ENCODE peak calls at places on chromosomes 7 and 10, in eight cellular contexts. J is stomach, K is vagina, I is nephron progenitor cell, X is cardiac fibroblast, M is left ventricle myocardium inferior, A is PC-9, Y is colonic mucosa. P is an unnamed sample.

GRCh38 chr7:151439855-151440798 is at the start of gene CRYGN:
- DNase-seq in J (no peak), K (no peak), I (peak; percentile 55), X (no peak), M (no peak), A (peak; percentile 37), Y (no peak), P (no peak)

GRCh38 chr10:89207801-89208551 is 859 bp upstream of the CH25H start:
- DNase-seq in J (no peak), K (no peak), I (peak; percentile 52), X (peak; percentile 22), M (peak; percentile 62), A (peak; percentile 17), Y (peak; percentile 31), P (no peak)

GRCh38 chr7:116679495-116679894 is 7.5 kb downstream of the MET start:
- DNase-seq in J (no peak), K (no peak), I (no peak), X (no peak), M (no peak), A (no peak), Y (no peak), P (no peak)

GRCh38 chr7:49322476-49322875 is 398.1 kb downstream of the CDC14C start:
- DNase-seq in J (no peak), K (no peak), I (no peak), X (no peak), M (no peak), A (no peak), Y (no peak), P (no peak)

GRCh38 chr7:76514926-76515325 is 4.6 kb downstream of the UPK3B start:
- DNase-seq in J (no peak), K (no peak), I (no peak), X (no peak), M (no peak), A (no peak), Y (peak; percentile 16), P (no peak)

GRCh38 chr7:115869811-115870210 is 160.8 kb downstream of the TFEC start:
- DNase-seq in J (no peak), K (no peak), I (no peak), X (no peak), M (no peak), A (no peak), Y (no peak), P (no peak)

GRCh38 chr7:117270371-117270770 is 52.5 kb downstream of the WNT2 start:
- DNase-seq in J (no peak), K (peak; percentile 83), I (no peak), X (no peak), M (no peak), A (no peak), Y (no peak), P (no peak)

GRCh38 chr10:52951819-52952218 is 179.2 kb upstream of the MBL2 start:
- DNase-seq in J (peak; percentile 62), K (no peak), I (peak; percentile 75), X (peak; percentile 65), M (peak; percentile 25), A (peak; percentile 45), Y (peak; percentile 79), P (peak; percentile 40)

GRCh38 chr7:32586291-32587221 is 91.3 kb downstream of the AVL9 start:
- DNase-seq in J (no peak), K (no peak), I (no peak), X (peak; percentile 98), M (peak; percentile 54), A (no peak), Y (no peak), P (no peak)

GRCh38 chr10:61992059-61992460 is 90.6 kb downstream of the ARID5B start:
- DNase-seq in J (peak; percentile 45), K (no peak), I (no peak), X (peak; percentile 83), M (no peak), A (no peak), Y (peak; percentile 54), P (no peak)

GRCh38 chr10:12508165-12508564 is 158.8 kb downstream of the CAMK1D start:
- DNase-seq in J (no peak), K (peak; percentile 65), I (no peak), X (no peak), M (no peak), A (no peak), Y (no peak), P (no peak)

GRCh38 chr10:52256832-52257691 is 57.0 kb upstream of the DKK1 start:
- DNase-seq in J (no peak), K (no peak), I (no peak), X (peak; percentile 33), M (no peak), A (peak; percentile 35), Y (no peak), P (peak; percentile 45)

GRCh38 chr10:86182150-86182549 is 184.4 kb downstream of the GRID1 start:
- DNase-seq in J (no peak), K (no peak), I (no peak), X (no peak), M (no peak), A (no peak), Y (no peak), P (no peak)

GRCh38 chr10:86178401-86179142 is 188.0 kb downstream of the GRID1 start:
- DNase-seq in J (no peak), K (no peak), I (peak; percentile 61), X (peak; percentile 3), M (no peak), A (no peak), Y (no peak), P (no peak)

GRCh38 chr10:86179961-86180360 is 186.6 kb downstream of the GRID1 start:
- DNase-seq in J (no peak), K (no peak), I (no peak), X (no peak), M (no peak), A (no peak), Y (no peak), P (no peak)

GRCh38 chr10:86179143-86179505 is 187.5 kb downstream of the GRID1 start:
- DNase-seq in J (no peak), K (no peak), I (no peak), X (no peak), M (no peak), A (no peak), Y (no peak), P (no peak)

DNA sequence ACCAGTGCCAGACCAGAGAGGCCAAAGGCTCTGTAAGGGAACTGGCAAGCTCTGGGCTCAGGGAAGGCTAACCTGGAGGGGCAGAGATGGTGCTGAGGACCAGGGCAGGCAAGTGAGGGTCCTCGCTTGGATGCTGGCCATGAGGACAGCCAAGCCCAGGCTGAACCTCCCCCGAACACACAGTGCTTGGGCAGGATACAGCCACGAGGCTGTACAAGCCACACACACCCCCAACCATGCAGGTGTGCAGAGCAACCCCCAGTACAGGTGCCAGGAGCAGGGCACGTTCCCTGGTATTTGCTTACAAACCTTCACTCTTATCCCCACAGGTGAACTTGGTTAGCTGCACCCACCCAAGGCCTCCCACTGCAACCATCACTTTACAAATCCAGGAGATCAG is 185.7 kb downstream of the GRID1 start:
- DNase-seq in J (no peak), K (no peak), I (no peak), X (no peak), M (no peak), A (no peak), Y (no peak), P (no peak)
- TF ChIP-seq CTCF in J (no peak), K (no peak), I (no peak), X (no peak), M (no peak), A (no peak), Y (no peak), P (no peak)

DNA sequence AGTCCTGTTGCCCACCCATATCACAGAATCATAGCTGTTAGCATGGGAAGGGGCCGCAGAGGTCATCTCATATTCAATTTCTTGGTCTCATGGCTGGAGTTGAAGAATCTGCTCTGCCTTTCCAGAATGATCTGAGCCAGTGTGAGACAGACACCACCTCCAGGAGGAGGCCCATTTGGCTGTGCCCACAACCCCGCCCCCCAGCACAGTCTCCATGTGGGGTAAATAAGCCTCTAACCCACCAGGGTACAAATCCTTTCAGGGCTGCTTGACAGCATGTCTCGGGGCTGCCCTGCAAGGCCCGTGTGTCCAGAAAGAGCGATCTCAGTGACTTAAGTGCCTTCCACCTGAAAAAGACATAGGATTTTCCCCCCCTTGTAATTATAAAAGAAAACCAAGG is 137.5 kb downstream of the DLG5 start:
- DNase-seq in J (no peak), K (no peak), I (no peak), X (no peak), M (no peak), A (no peak), Y (no peak), P (no peak)
- TF ChIP-seq CTCF in J (no peak), K (no peak), I (no peak), X (no peak), M (no peak), A (no peak), Y (no peak), P (no peak)

GRCh38 chr10:3069876-3070275 is 2.5 kb downstream of the PFKP start:
- DNase-seq in J (no peak), K (no peak), I (no peak), X (no peak), M (no peak), A (no peak), Y (no peak), P (no peak)

GRCh38 chr10:3067045-3067858 is at the start of gene PFKP:
- DNase-seq in J (no peak), K (no peak), I (peak; percentile 66), X (peak; percentile 28), M (peak; percentile 50), A (peak; percentile 62), Y (peak; percentile 72), P (no peak)

GRCh38 chr10:3067859-3068179 is 471 bp downstream of the PFKP start:
- DNase-seq in J (no peak), K (no peak), I (no peak), X (no peak), M (no peak), A (no peak), Y (peak; percentile 29), P (no peak)

GRCh38 chr10:3068968-3069737 is 1.8 kb downstream of the PFKP start:
- DNase-seq in J (no peak), K (no peak), I (peak; percentile 58), X (peak; percentile 46), M (no peak), A (no peak), Y (peak; percentile 38), P (no peak)

DNA sequence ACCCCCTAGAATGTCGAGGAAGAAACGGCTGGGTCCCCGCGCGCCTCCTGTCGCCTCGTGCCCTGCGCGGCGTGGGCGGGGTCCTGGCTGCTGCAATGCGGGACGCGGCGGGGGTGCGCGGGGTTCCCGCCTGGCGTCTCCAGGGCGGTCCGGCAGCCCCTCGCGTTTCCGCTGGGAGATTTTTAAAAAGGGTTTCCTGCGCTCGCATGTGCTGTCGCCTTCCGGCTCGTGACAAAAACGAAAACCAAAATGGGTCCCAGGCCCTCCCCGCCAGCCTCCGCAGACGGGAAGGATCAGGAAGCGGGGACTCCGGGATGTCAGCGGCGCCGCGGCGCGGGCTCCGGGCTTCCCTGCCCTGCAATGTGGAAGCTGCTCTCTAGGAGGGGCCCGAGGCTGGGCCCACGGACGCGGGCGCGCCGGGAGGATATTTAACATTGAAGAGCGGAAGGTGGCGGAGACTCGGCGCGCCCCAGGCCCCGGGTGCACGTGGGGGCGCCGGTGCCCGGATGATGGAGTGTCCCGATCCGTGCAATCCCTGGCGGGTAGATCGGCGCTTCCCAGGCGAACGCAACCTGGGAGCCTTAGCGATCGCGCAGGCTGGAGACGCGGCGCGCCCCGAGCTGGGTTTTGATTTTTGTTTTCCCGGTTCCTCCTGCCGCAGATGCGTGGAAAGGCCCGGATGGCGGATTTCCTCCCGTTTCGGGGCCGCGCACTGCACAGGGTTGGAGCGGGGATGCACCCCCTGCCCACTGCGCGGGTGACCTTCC is 1.0 kb downstream of the PFKP start:
- DNase-seq in J (peak; percentile 50), K (no peak), I (peak; percentile 65), X (peak; percentile 79), M (peak; percentile 73), A (peak; percentile 38), Y (peak; percentile 62), P (peak; percentile 18)
- TF ChIP-seq CTCF in J (peak; percentile 5), K (no peak), I (no peak), X (peak; percentile 28), M (peak; percentile 44), A (no peak), Y (peak; percentile 10), P (no peak)

GRCh38 chr7:98823226-98823625 is 46.6 kb downstream of the TMEM130 start:
- DNase-seq in J (no peak), K (no peak), I (no peak), X (no peak), M (no peak), A (no peak), Y (no peak), P (no peak)
- TF ChIP-seq CTCF in J (no peak), K (no peak), I (no peak), X (no peak), M (no peak), A (no peak), Y (no peak), P (no peak)